ENCODE peak calls at places on chromosomes 16 and 17, in eight cellular contexts. B is brain microvascular endothelial cell, A is left lung, G is cardiac muscle cell, K is IMR-90, R is Peyer's patch, Q is fibroblast of lung, N is hepatocyte. M is an unnamed sample. For H3K27me3, the result is how much of the 10 kb centered on the place peaks cover.

GRCh38 chr16:2031081-2031577 is 4.4 kb downstream of the NHERF2 start:
- DNase-seq in B (no peak), A (no peak), G (no peak), K (no peak), R (no peak), Q (no peak), N (no peak), M (no peak)

GRCh38 chr16:86723699-86724098 is 145.3 kb downstream of the FOXL1 start:
- DNase-seq in B (no peak), A (no peak), G (no peak), K (no peak), R (no peak), Q (no peak), N (no peak), M (no peak)

GRCh38 chr17:78110363-78111011 is 18.1 kb downstream of the TMC6 start:
- DNase-seq in B (no peak), A (no peak), G (no peak), K (no peak), R (no peak), Q (no peak), N (no peak), M (no peak)

GRCh38 chr16:35391328-35391727 is 1931.9 kb downstream of the TP53TG3F start:
- DNase-seq in B (peak), A (no peak), G (no peak), K (peak), R (no peak), Q (peak), N (no peak), M (no peak)

GRCh38 chr17:68435361-68435760 is 21.9 kb downstream of the WIPI1 start:
- DNase-seq in B (no peak), A (no peak), G (no peak), K (no peak), R (no peak), Q (no peak), N (no peak), M (no peak)

GRCh38 chr17:27473748-27474609 is 17.7 kb downstream of the KSR1 start:
- DNase-seq in B (no peak), A (no peak), G (peak), K (no peak), R (peak), Q (no peak), N (peak), M (peak)

GRCh38 chr16:29720703-29721102 is 25.1 kb downstream of the C16orf54 start:
- DNase-seq in B (no peak), A (no peak), G (peak), K (no peak), R (no peak), Q (no peak), N (no peak), M (no peak)

GRCh38 chr17:57370051-57370581 is 113.8 kb downstream of the MSI2 start:
- DNase-seq in B (peak), A (no peak), G (peak), K (peak), R (no peak), Q (peak), N (peak), M (no peak)

GRCh38 chr16:85379041-85380001 is 233.8 kb upstream of the GSE1 start:
- DNase-seq in B (no peak), A (no peak), G (no peak), K (no peak), R (no peak), Q (no peak), N (no peak), M (no peak)

GRCh38 chr17:82985973-82986372 is 93.4 kb upstream of the METRNL start:
- DNase-seq in B (peak), A (peak), G (peak), K (peak), R (peak), Q (peak), N (peak), M (peak)

GRCh38 chr16:24208710-24209109 is 47.4 kb upstream of the CACNG3 start:
- DNase-seq in B (no peak), A (no peak), G (no peak), K (no peak), R (no peak), Q (no peak), N (no peak), M (no peak)

GRCh38 chr17:52298881-52299280 is 140.4 kb upstream of the CA10 start:
- DNase-seq in B (no peak), A (no peak), G (no peak), K (no peak), R (no peak), Q (no peak), N (no peak), M (no peak)

GRCh38 chr17:35486920-35487727 is 38.6 kb upstream of the SLFN13 start:
- DNase-seq in B (peak), A (peak), G (peak), K (peak), R (peak), Q (peak), N (peak), M (peak)

GRCh38 chr16:495127-495748 is 32.3 kb upstream of the CAPN15 start:
- DNase-seq in B (peak), A (no peak), G (peak), K (peak), R (no peak), Q (peak), N (peak), M (no peak)

GRCh38 chr17:49229076-49229804 is 1.3 kb downstream of the PHOSPHO1 start:
- DNase-seq in B (no peak), A (no peak), G (no peak), K (no peak), R (no peak), Q (no peak), N (no peak), M (no peak)
- H3K27me3 ChIP-seq in B (under half), A (under half), G (half or more), K (under half), R (under half), Q (under half), N (half or more), M (under half)

DNA sequence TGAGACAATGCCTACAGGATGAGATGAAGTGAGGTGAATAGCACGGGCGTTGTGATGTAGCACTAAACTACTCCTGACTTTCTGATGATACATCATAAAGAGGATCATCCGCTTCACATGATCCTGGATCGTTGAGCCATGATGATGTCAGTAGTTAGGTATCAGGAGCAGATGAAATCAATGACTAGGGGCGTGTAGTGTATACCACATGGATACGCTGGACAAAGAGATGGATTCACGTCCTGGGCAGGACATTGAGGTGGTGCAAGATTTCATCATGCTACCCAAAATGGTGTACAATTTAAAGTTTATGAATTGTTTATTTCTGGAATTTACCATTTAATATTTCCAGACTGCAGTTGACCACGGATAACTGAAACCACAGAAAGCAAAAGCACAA is 156.6 kb downstream of the ANKFN1 start:
- DNase-seq in B (no peak), A (no peak), G (no peak), K (peak), R (no peak), Q (peak), N (no peak), M (no peak)
- H3K27ac ChIP-seq in B (no peak), A (no peak), G (no peak), K (no peak), R (no peak), Q (no peak), N (no peak), M (no peak)

GRCh38 chr16:83953796-83954576 is 946 bp downstream of the OSGIN1 start:
- DNase-seq in B (peak), A (no peak), G (peak), K (peak), R (no peak), Q (peak), N (peak), M (no peak)
- TF ChIP-seq CTCF in B (peak), A (no peak), G (peak), K (peak), R (no peak), Q (peak), N (peak), M (no peak)

GRCh38 chr17:32267690-32268205 is 2.1 kb downstream of the RHBDL3 start:
- DNase-seq in B (no peak), A (no peak), G (no peak), K (no peak), R (no peak), Q (no peak), N (no peak), M (no peak)

GRCh38 chr17:32265896-32266388 is 310 bp downstream of the RHBDL3 start:
- DNase-seq in B (no peak), A (no peak), G (no peak), K (no peak), R (no peak), Q (no peak), N (no peak), M (no peak)

GRCh38 chr17:32266389-32267269 is 997 bp downstream of the RHBDL3 start:
- DNase-seq in B (no peak), A (no peak), G (no peak), K (no peak), R (no peak), Q (no peak), N (no peak), M (peak)

GRCh38 chr17:32269377-32269776 is 3.7 kb downstream of the RHBDL3 start:
- DNase-seq in B (no peak), A (no peak), G (no peak), K (no peak), R (no peak), Q (no peak), N (no peak), M (no peak)

DNA sequence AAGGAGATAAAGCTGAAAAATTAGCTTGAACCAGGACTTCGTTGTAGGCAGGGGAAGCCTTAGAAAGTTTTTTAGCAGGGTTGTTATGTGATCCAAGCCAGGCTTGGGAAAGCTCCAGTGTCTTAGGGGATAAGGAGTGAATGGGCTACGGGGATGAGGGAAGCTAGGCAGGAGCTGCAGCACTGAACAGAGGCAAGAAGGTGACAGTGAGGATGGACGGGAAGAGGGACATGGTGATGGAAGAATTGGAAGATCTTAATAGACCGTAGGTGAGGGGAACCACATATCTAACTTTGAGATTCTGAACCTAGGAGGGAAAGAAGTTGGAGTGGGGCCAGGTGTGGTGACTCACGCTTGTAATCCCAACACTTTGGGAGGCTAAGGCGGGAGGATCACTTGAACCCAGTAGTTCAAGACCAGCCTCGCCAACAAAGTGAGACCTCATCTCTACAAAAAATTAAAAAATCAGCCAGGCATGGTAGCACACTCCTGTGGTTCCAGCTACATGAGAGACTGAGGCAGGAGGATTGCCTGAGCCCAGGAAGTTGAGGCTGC is 3.2 kb downstream of the RHBDL3 start:
- DNase-seq in B (no peak), A (no peak), G (no peak), K (no peak), R (no peak), Q (no peak), N (no peak), M (no peak)
- H3K27me3 ChIP-seq in B (under half), A (under half), G (half or more), K (half or more), R (under half), Q (under half), N (half or more), M (half or more)

GRCh38 chr17:42660692-42661345 is 1.7 kb downstream of the TUBG2 start:
- DNase-seq in B (no peak), A (no peak), G (peak), K (peak), R (no peak), Q (peak), N (peak), M (no peak)

GRCh38 chr17:42657824-42658588 is 1.1 kb upstream of the TUBG2 start:
- DNase-seq in B (no peak), A (no peak), G (no peak), K (no peak), R (no peak), Q (no peak), N (no peak), M (no peak)

GRCh38 chr17:42655528-42655927 is 3.6 kb upstream of the TUBG2 start:
- DNase-seq in B (no peak), A (no peak), G (peak), K (peak), R (no peak), Q (peak), N (no peak), M (no peak)

GRCh38 chr17:42653179-42654124 is 5.6 kb upstream of the TUBG2 start:
- DNase-seq in B (peak), A (peak), G (peak), K (peak), R (no peak), Q (peak), N (peak), M (no peak)

GRCh38 chr17:42659079-42659931 is at the start of gene TUBG2:
- DNase-seq in B (peak), A (peak), G (peak), K (peak), R (peak), Q (peak), N (peak), M (peak)
- H3K27ac ChIP-seq in B (no peak), A (peak), G (peak), K (peak), R (peak), Q (peak), N (peak), M (no peak)

GRCh38 chr17:19546289-19547065 is 12.8 kb downstream of the SLC47A1 start:
- DNase-seq in B (no peak), A (peak), G (no peak), K (no peak), R (peak), Q (no peak), N (no peak), M (no peak)
- TF ChIP-seq CTCF in B (peak), A (no peak), G (no peak), K (no peak), R (no peak), Q (peak), N (peak), M (no peak)

M was measured in CD4-positive, alpha-beta T cell.